ENCODE peak calls at places on chromosomes 4 and X, in five cellular contexts. G is GM23338, P is aorta, R is upper lobe of left lung, Y is ovary. Z is an unnamed sample.
A peak's percentile ranks its signal among the peaks of the same experiment; 100 is the strongest.

GRCh38 chr4:64713256-64713840 is 304.1 kb upstream of the TECRL start:
- DNase-seq in G (peak; percentile 78), P (no peak), R (no peak), Y (no peak), Z (no peak)

GRCh38 chrX:24495700-24496099 is 30.6 kb downstream of the PDK3 start:
- DNase-seq in G (no peak), P (no peak), R (no peak), Y (no peak), Z (no peak)

GRCh38 chr4:85180533-85180932 is 214.0 kb upstream of the WDFY3 start:
- DNase-seq in G (no peak), P (no peak), R (no peak), Y (no peak), Z (no peak)

GRCh38 chr4:167111622-167112021 is 122.7 kb downstream of the SPOCK3 start:
- DNase-seq in G (no peak), P (no peak), R (no peak), Y (no peak), Z (no peak)

GRCh38 chr4:44623687-44624086 is 27.7 kb downstream of the YIPF7 start:
- DNase-seq in G (no peak), P (no peak), R (no peak), Y (no peak), Z (no peak)

GRCh38 chrX:41720125-41720780 is 3.7 kb upstream of the GPR82 start:
- DNase-seq in G (no peak), P (no peak), R (no peak), Y (no peak), Z (no peak)

GRCh38 chr4:70651864-70652506 is 14.3 kb downstream of the JCHAIN start:
- DNase-seq in G (peak; percentile 79), P (no peak), R (no peak), Y (no peak), Z (no peak)

GRCh38 chr4:141427726-141428296 is 207.1 kb downstream of the ZNF330 start:
- DNase-seq in G (no peak), P (no peak), R (no peak), Y (no peak), Z (no peak)

GRCh38 chrX:49277520-49277799 is 7.9 kb downstream of the PPP1R3F start:
- DNase-seq in G (no peak), P (no peak), R (no peak), Y (no peak), Z (no peak)

GRCh38 chrX:8548446-8548845 is 83.8 kb downstream of the VCX3B start:
- DNase-seq in G (no peak), P (no peak), R (no peak), Y (no peak), Z (no peak)

GRCh38 chr4:8364848-8365350 is 75.6 kb downstream of the ACOX3 start:
- DNase-seq in G (no peak), P (no peak), R (no peak), Y (no peak), Z (no peak)

GRCh38 chr4:108367751-108368150 is 199.0 kb upstream of the LEF1 start:
- DNase-seq in G (no peak), P (no peak), R (no peak), Y (no peak), Z (no peak)

GRCh38 chr4:108370291-108370690 is 201.6 kb upstream of the LEF1 start:
- DNase-seq in G (no peak), P (no peak), R (peak; percentile 46), Y (no peak), Z (no peak)

GRCh38 chr4:108369035-108369655 is 200.4 kb upstream of the LEF1 start:
- DNase-seq in G (no peak), P (no peak), R (no peak), Y (no peak), Z (no peak)

GRCh38 chr4:108372678-108373077 is 203.9 kb upstream of the LEF1 start:
- DNase-seq in G (no peak), P (no peak), R (no peak), Y (no peak), Z (no peak)

DNA sequence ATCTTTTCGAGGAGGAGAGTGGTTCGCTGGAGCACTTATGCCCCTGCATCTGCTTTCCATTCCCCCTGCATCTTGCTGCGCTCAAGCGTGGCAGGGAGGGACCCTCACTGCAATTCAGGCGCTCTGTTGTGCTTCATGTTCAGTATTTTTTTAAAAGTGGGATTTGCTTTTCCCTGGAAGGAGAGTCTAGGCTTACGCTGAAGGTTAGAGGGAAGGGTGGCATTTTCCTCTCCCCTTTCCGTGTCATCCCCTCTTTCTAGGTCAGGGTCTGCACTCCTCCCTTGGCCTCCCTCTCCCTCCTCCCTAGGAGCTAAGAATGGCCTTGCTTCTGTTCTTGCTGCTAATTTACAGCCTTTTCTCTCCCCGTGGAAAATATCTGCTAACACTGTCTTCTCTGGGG is 202.1 kb upstream of the LEF1 start:
- DNase-seq in G (no peak), P (no peak), R (no peak), Y (no peak), Z (no peak)
- H3K27me3 ChIP-seq in G (no peaks in the 10 kb centered on the region), P (no peaks in the 10 kb centered on the region), R (no peaks in the 10 kb centered on the region), Y (no peaks in the 10 kb centered on the region), Z (no peaks in the 10 kb centered on the region)

DNA sequence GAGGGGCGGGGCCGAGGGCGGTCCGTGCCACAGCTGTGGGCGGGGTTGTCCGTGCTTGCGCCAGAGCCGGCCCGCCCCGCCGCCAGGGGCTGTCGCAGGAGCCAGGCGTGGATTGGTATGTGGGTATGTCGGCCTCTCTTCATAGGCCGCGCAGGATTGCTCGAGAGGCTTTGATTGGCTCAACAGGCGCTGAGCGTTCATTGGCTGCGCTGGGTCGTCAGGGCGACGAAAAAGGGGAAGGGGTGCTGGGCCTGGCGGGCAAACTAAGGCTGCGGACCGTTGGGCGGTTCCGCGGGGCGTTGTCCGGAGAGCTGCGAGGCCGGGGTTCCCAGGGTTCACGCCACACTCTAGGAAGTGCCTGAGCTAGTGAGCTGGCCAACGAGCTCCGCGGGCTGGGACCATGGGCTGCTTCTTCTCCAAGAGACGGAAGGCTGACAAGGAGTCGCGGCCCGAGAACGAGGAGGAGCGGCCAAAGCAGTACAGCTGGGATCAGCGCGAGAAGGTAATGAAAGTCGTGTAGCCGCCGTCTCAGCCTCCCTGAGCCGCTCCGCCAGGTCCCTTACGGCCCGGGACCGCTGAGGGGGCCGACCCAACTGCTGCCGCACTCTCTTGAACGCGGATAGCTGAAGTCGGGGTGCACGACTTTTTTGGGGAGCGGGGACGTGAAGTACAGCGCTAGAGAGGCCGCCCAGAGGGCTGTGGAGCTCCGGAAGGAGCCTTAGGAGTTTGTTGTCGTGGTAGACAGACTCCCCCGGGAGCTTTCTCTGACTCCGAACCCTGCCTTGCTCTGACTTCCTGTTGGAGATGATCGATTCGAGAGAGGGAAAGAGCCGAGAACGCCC is at the start of gene RP2:
- DNase-seq in G (peak; percentile 92), P (peak; percentile 95), R (peak; percentile 97), Y (peak; percentile 90), Z (peak; percentile 82)
- H3K27me3 ChIP-seq in G (no peaks in the 10 kb centered on the region), P (no peaks in the 10 kb centered on the region), R (no peaks in the 10 kb centered on the region), Y (no peaks in the 10 kb centered on the region), Z (peaks cover 7% of the 10 kb centered on the region)

DNA sequence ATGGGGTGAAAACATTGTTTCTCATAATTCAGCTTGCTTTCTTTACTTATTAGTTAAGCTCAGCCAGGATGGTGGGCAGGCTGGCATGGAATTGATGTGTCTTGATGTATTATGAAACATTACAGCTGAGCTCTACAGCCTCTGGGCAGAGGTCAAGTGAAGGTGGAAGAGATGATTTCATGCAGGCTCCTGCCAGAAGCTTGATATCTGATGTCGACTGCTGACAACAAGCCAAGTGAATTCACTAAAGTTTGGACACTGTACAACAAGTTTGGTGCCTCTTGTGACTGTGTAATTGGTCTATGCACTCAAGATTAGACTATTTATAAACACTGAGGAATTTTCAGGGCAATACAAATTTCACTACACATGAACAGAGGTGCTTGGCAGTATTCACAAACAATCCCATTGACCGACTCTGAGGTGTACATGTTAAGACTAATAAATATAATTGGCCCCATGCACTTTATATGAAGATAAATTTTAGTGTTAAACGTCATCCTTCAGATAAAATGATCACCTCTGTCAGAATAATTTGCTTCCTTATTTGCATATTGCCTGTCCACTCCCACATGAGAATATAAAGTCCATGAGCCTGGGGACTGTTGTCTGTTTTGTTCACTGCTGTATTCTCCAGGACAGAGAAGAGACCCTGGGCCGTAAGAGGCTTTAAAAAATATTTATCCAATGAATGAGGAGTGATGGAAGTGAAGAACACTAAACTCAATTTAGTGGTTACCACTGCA is 612.2 kb downstream of the IQCM start:
- DNase-seq in G (no peak), P (no peak), R (no peak), Y (no peak), Z (no peak)
- H3K27me3 ChIP-seq in G (no peaks in the 10 kb centered on the region), P (no peaks in the 10 kb centered on the region), R (no peaks in the 10 kb centered on the region), Y (no peaks in the 10 kb centered on the region), Z (no peaks in the 10 kb centered on the region)

GRCh38 chr4:108287834-108288413 is 119.2 kb upstream of the LEF1 start:
- DNase-seq in G (no peak), P (no peak), R (no peak), Y (no peak), Z (no peak)
- H3K27me3 ChIP-seq in G (no peaks in the 10 kb centered on the region), P (no peaks in the 10 kb centered on the region), R (no peaks in the 10 kb centered on the region), Y (no peaks in the 10 kb centered on the region), Z (no peaks in the 10 kb centered on the region)

GRCh38 chr4:111989817-111990216 is 155.4 kb upstream of the FAM241A start:
- DNase-seq in G (no peak), P (no peak), R (no peak), Y (no peak), Z (no peak)
- H3K27me3 ChIP-seq in G (no peaks in the 10 kb centered on the region), P (no peaks in the 10 kb centered on the region), R (no peaks in the 10 kb centered on the region), Y (no peaks in the 10 kb centered on the region), Z (no peaks in the 10 kb centered on the region)

DNA sequence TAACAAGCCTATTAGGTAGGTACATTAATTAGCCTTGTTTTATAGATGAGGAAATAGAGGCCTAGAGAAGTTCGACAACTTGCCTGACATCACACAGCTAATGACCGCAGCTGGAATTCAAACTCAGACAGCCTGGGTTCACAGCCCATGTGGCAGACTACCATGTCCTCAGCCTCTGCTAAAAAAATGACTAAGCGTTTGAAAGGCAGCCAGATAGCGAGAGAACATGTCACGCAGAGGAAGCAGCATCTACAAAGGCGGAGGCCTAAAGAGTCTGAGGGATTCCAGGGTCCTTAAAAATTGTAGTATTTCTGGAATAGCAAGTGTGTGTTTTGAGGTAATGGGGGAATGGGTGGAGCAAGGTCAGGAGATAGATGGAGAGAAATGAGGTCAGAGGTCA is 33.2 kb upstream of the BMP15 start:
- DNase-seq in G (no peak), P (no peak), R (no peak), Y (no peak), Z (no peak)
- H3K27me3 ChIP-seq in G (no peaks in the 10 kb centered on the region), P (no peaks in the 10 kb centered on the region), R (no peaks in the 10 kb centered on the region), Y (no peaks in the 10 kb centered on the region), Z (peaks cover 36% of the 10 kb centered on the region)

GRCh38 chrX:11663875-11664210 is 1.9 kb downstream of the ARHGAP6 start:
- DNase-seq in G (peak; percentile 3), P (no peak), R (no peak), Y (no peak), Z (no peak)

GRCh38 chrX:11665144-11666040 is at the start of gene ARHGAP6:
- DNase-seq in G (peak; percentile 62), P (peak; percentile 57), R (peak; percentile 85), Y (peak; percentile 67), Z (no peak)

GRCh38 chrX:11667286-11667685 is 1.6 kb upstream of the ARHGAP6 start:
- DNase-seq in G (no peak), P (no peak), R (no peak), Y (no peak), Z (no peak)

GRCh38 chrX:11666180-11666579 is 460 bp upstream of the ARHGAP6 start:
- DNase-seq in G (peak; percentile 44), P (no peak), R (peak; percentile 50), Y (peak; percentile 33), Z (no peak)

GRCh38 chrX:11664211-11664888 is 1.4 kb downstream of the ARHGAP6 start:
- DNase-seq in G (peak; percentile 16), P (peak; percentile 38), R (peak; percentile 44), Y (peak; percentile 27), Z (no peak)
- H3K27me3 ChIP-seq in G (peaks cover 88% of the 10 kb centered on the region), P (no peaks in the 10 kb centered on the region), R (no peaks in the 10 kb centered on the region), Y (no peaks in the 10 kb centered on the region), Z (no peaks in the 10 kb centered on the region)

Z was measured in breast epithelium.